ENCODE peak calls at places on chromosomes 2 and 18, in ten cellular contexts. M is astrocyte of the spinal cord; L is breast epithelium; B is stimulated activated CD8-positive, alpha-beta memory T cell treated with anti-CD3 and anti-CD28 coated beads, Interleukin-15, amount 100 ng/mL, for 1 hour; C is stimulated activated naive CD4-positive, alpha-beta T cell; S is right atrium auricular region; R is MM.1S; K is naive thymus-derived CD8-positive, alpha-beta T cell; H is small intestine; Y is thoracic aorta. G is an unnamed sample.

GRCh38 chr18:51621103-51621969 is 423.9 kb upstream of the MEX3C start:
- DNase-seq in M (peak; percentile 55), L (peak; percentile 61), B (no peak), C (no peak), S (no peak), R (peak; percentile 73), K (no peak), H (peak; percentile 33), Y (no peak), G (peak; percentile 82)

GRCh38 chr2:98560256-98560771 is 48.0 kb downstream of the COA5 start:
- DNase-seq in M (peak; percentile 93), L (no peak), B (no peak), C (no peak), S (no peak), R (no peak), K (no peak), H (no peak), Y (no peak), G (no peak)

GRCh38 chr2:172294983-172295382 is 132.4 kb upstream of the ITGA6 start:
- DNase-seq in M (no peak), L (no peak), B (no peak), C (no peak), S (no peak), R (no peak), K (no peak), H (no peak), Y (no peak), G (no peak)

GRCh38 chr18:5058768-5059539 is 138.1 kb downstream of the AKAIN1 start:
- DNase-seq in M (no peak), L (no peak), B (no peak), C (peak; percentile 18), S (no peak), R (no peak), K (no peak), H (no peak), Y (no peak), G (peak; percentile 10)

GRCh38 chr2:185644828-185645227 is 93.8 kb upstream of the FSIP2 start:
- DNase-seq in M (peak; percentile 40), L (no peak), B (no peak), C (no peak), S (no peak), R (peak; percentile 48), K (no peak), H (no peak), Y (no peak), G (no peak)

GRCh38 chr2:45714679-45715078 is 63.2 kb downstream of the PRKCE start:
- DNase-seq in M (no peak), L (no peak), B (no peak), C (no peak), S (no peak), R (no peak), K (no peak), H (no peak), Y (no peak), G (no peak)

GRCh38 chr2:11757101-11757500 is 10.7 kb downstream of the LPIN1 start:
- DNase-seq in M (no peak), L (no peak), B (no peak), C (peak; percentile 16), S (no peak), R (peak; percentile 35), K (no peak), H (no peak), Y (no peak), G (no peak)

GRCh38 chr2:216490061-216490460 is 8.6 kb upstream of the RPL37A start:
- DNase-seq in M (peak; percentile 72), L (no peak), B (no peak), C (no peak), S (no peak), R (no peak), K (no peak), H (no peak), Y (no peak), G (no peak)

GRCh38 chr18:24651472-24651871 is 191.0 kb downstream of the HRH4 start:
- DNase-seq in M (no peak), L (no peak), B (no peak), C (no peak), S (no peak), R (no peak), K (no peak), H (no peak), Y (no peak), G (no peak)

GRCh38 chr2:1751768-1752725 is 7.7 kb upstream of the PXDN start:
- DNase-seq in M (no peak), L (no peak), B (no peak), C (no peak), S (no peak), R (no peak), K (no peak), H (no peak), Y (no peak), G (no peak)

GRCh38 chr2:128645631-128646030 is 327.0 kb upstream of the HS6ST1 start:
- DNase-seq in M (no peak), L (peak; percentile 22), B (no peak), C (no peak), S (peak; percentile 34), R (no peak), K (no peak), H (no peak), Y (no peak), G (no peak)

GRCh38 chr18:33562741-33563140 is 15.3 kb upstream of the ASXL3 start:
- DNase-seq in M (no peak), L (no peak), B (no peak), C (no peak), S (no peak), R (no peak), K (no peak), H (no peak), Y (no peak), G (no peak)

GRCh38 chr2:160168878-160169277 is 31.2 kb downstream of the ITGB6 start:
- DNase-seq in M (no peak), L (no peak), B (no peak), C (no peak), S (no peak), R (no peak), K (no peak), H (peak; percentile 87), Y (no peak), G (no peak)

GRCh38 chr2:106020821-106021316 is 173.2 kb downstream of the UXS1 start:
- DNase-seq in M (peak; percentile 27), L (no peak), B (no peak), C (no peak), S (no peak), R (no peak), K (no peak), H (no peak), Y (no peak), G (no peak)

GRCh38 chr2:129894616-129895015 is 84.8 kb upstream of the RAB6C start:
- DNase-seq in M (no peak), L (no peak), B (no peak), C (no peak), S (no peak), R (no peak), K (no peak), H (no peak), Y (no peak), G (no peak)

GRCh38 chr2:11362781-11363099 is 18.3 kb upstream of the ROCK2 start:
- DNase-seq in M (no peak), L (no peak), B (no peak), C (no peak), S (no peak), R (no peak), K (no peak), H (no peak), Y (no peak), G (no peak)

GRCh38 chr2:177015526-177015925 is 197.1 kb upstream of the HNRNPA3 start:
- DNase-seq in M (no peak), L (no peak), B (no peak), C (no peak), S (no peak), R (no peak), K (no peak), H (no peak), Y (no peak), G (no peak)

GRCh38 chr2:195451160-195451559 is 205.9 kb upstream of the SLC39A10 start:
- DNase-seq in M (no peak), L (no peak), B (no peak), C (no peak), S (no peak), R (no peak), K (no peak), H (no peak), Y (no peak), G (no peak)

GRCh38 chr2:240304746-240305161 is 130.7 kb upstream of the GPC1 start:
- DNase-seq in M (no peak), L (peak; percentile 12), B (no peak), C (no peak), S (no peak), R (no peak), K (no peak), H (no peak), Y (no peak), G (no peak)

GRCh38 chr18:46461993-46462392 is 195.0 kb downstream of the LOXHD1 start:
- DNase-seq in M (no peak), L (no peak), B (no peak), C (no peak), S (no peak), R (no peak), K (no peak), H (no peak), Y (no peak), G (no peak)

GRCh38 chr18:35588995-35589394 is 7.5 kb downstream of the GALNT1 start:
- DNase-seq in M (no peak), L (no peak), B (no peak), C (peak; percentile 13), S (no peak), R (no peak), K (no peak), H (no peak), Y (no peak), G (peak; percentile 46)

GRCh38 chr18:63141777-63142176 is 177.8 kb downstream of the BCL2 start:
- DNase-seq in M (no peak), L (no peak), B (no peak), C (no peak), S (no peak), R (peak; percentile 43), K (no peak), H (no peak), Y (no peak), G (peak; percentile 83)

GRCh38 chr18:36718705-36719328 is 110.0 kb downstream of the TPGS2 start:
- DNase-seq in M (no peak), L (no peak), B (no peak), C (no peak), S (no peak), R (no peak), K (no peak), H (peak; percentile 8), Y (no peak), G (no peak)

GRCh38 chr2:10006248-10007147 is 36.9 kb upstream of the KLF11 start:
- DNase-seq in M (no peak), L (no peak), B (no peak), C (no peak), S (no peak), R (no peak), K (no peak), H (peak; percentile 15), Y (no peak), G (no peak)

GRCh38 chr2:37856101-37856751 is 68.9 kb upstream of the RMDN2 start:
- DNase-seq in M (no peak), L (no peak), B (no peak), C (no peak), S (no peak), R (no peak), K (no peak), H (no peak), Y (no peak), G (no peak)

GRCh38 chr2:105924932-105925331 is 180.2 kb downstream of the NCK2 start:
- DNase-seq in M (no peak), L (no peak), B (no peak), C (no peak), S (no peak), R (no peak), K (no peak), H (no peak), Y (no peak), G (no peak)

GRCh38 chr2:175490306-175490705 is 308.8 kb upstream of the ATP5MC3 start:
- DNase-seq in M (no peak), L (no peak), B (no peak), C (no peak), S (no peak), R (no peak), K (no peak), H (no peak), Y (no peak), G (no peak)

GRCh38 chr2:188449992-188450391 is 158.3 kb downstream of the GULP1 start:
- DNase-seq in M (no peak), L (no peak), B (no peak), C (no peak), S (no peak), R (no peak), K (no peak), H (no peak), Y (no peak), G (peak; percentile 4)

G was measured in NAMALWA.